ENCODE peak calls at places on chromosome 16, in nine cellular contexts. X, Y, F, C, K, M, T, H and D are unnamed samples.

GRCh38 chr16:50273888-50274770 is 7.8 kb downstream of the ADCY7 start:
- DNase-seq in T (no peak), Y (no peak), C (no peak), H (no peak), X (no peak), F (no peak), M (no peak), K (peak), D (no peak)

GRCh38 chr16:8885674-8886592 is 3.8 kb downstream of the LITAFD start:
- DNase-seq in Y (peak), K (peak), C (no peak), T (no peak), M (no peak), H (peak), X (no peak), F (no peak), D (no peak)

GRCh38 chr16:80693553-80693952 is 110.8 kb downstream of the CDYL2 start:
- DNase-seq in T (no peak), C (no peak), Y (peak), M (no peak), X (no peak), F (no peak), K (no peak), H (no peak), D (no peak)

GRCh38 chr16:27355610-27356009 is 41.8 kb downstream of the IL4R start:
- DNase-seq in F (no peak), K (no peak), Y (peak), C (no peak), X (peak), H (peak), M (no peak), T (peak), D (peak)

GRCh38 chr16:71622088-71622487 is 3.9 kb upstream of the MARVELD3 start:
- DNase-seq in M (no peak), C (no peak), H (no peak), Y (no peak), T (no peak), X (no peak), K (no peak), F (no peak), D (no peak)

GRCh38 chr16:72963508-72963907 is 84.4 kb downstream of the ZFHX3 start:
- DNase-seq in H (no peak), M (no peak), K (no peak), X (no peak), Y (no peak), F (no peak), T (no peak), C (no peak), D (no peak)

GRCh38 chr16:8928467-8928957 is 35.2 kb downstream of the USP7 start:
- DNase-seq in X (no peak), M (peak), C (no peak), Y (peak), K (no peak), H (no peak), T (no peak), F (no peak), D (no peak)

GRCh38 chr16:71441348-71441781 is 489 bp downstream of the TLE7 start:
- DNase-seq in M (no peak), H (no peak), X (no peak), F (no peak), Y (no peak), T (no peak), K (no peak), C (no peak), D (no peak)

GRCh38 chr16:68235882-68236803 is at the start of gene ESRP2:
- DNase-seq in H (no peak), X (peak), M (peak), C (no peak), F (no peak), Y (no peak), K (peak), T (peak), D (peak)

GRCh38 chr16:19595043-19595767 is 39.7 kb downstream of the VPS35L start:
- DNase-seq in F (no peak), X (peak), K (no peak), H (peak), T (peak), C (peak), M (peak), Y (peak), D (peak)

GRCh38 chr16:86580798-86581185 is 2.4 kb downstream of the FOXL1 start:
- DNase-seq in H (no peak), X (no peak), F (no peak), Y (no peak), K (no peak), C (no peak), M (no peak), T (no peak), D (no peak)

GRCh38 chr16:27455700-27456099 is 53.7 kb downstream of the IL21R start:
- DNase-seq in M (no peak), C (no peak), Y (no peak), H (no peak), T (no peak), X (no peak), F (no peak), K (no peak), D (no peak)

GRCh38 chr16:67666538-67667433 is at the start of the genes C16orf86 and ENKD1:
- DNase-seq in Y (peak), F (peak), T (peak), H (peak), K (peak), X (peak), C (peak), M (peak), D (peak)

GRCh38 chr16:1340730-1341494 is 7.5 kb downstream of the BAIAP3 start:
- DNase-seq in X (no peak), C (no peak), H (no peak), M (no peak), F (no peak), K (no peak), T (no peak), Y (no peak), D (no peak)

GRCh38 chr16:19884611-19885455 is at the start of gene GPRC5B:
- DNase-seq in K (peak), Y (peak), H (peak), M (peak), C (peak), F (peak), X (no peak), T (peak), D (peak)

GRCh38 chr16:85573696-85574641 is 39.2 kb upstream of the GSE1 start:
- DNase-seq in Y (peak), H (no peak), C (no peak), M (peak), X (no peak), F (peak), K (peak), T (no peak), D (peak)

GRCh38 chr16:72876221-72876620 is 171.7 kb downstream of the ZFHX3 start:
- DNase-seq in X (no peak), K (no peak), T (peak), C (no peak), Y (peak), H (no peak), F (no peak), M (no peak), D (peak)

GRCh38 chr16:55955845-55956244 is 80.7 kb upstream of the CES5A start:
- DNase-seq in F (peak), M (no peak), C (no peak), X (no peak), T (no peak), Y (no peak), K (no peak), H (peak), D (peak)

GRCh38 chr16:72840591-72841381 is 207.1 kb downstream of the ZFHX3 start:
- DNase-seq in M (no peak), F (no peak), X (no peak), Y (peak), H (no peak), K (no peak), T (no peak), C (no peak), D (no peak)

GRCh38 chr16:10738231-10739077 is 5.2 kb upstream of the NUBP1 start:
- DNase-seq in X (peak), Y (peak), H (no peak), K (no peak), M (peak), T (peak), C (peak), F (peak), D (peak)

GRCh38 chr16:14628806-14629611 is 1.1 kb downstream of the PARN start:
- DNase-seq in Y (no peak), K (no peak), F (no peak), M (no peak), H (no peak), X (no peak), C (no peak), T (no peak), D (no peak)

GRCh38 chr16:15782573-15783365 is 74.1 kb downstream of the MYH11 start:
- DNase-seq in M (no peak), Y (peak), C (no peak), H (peak), K (no peak), T (no peak), X (no peak), F (no peak), D (no peak)

GRCh38 chr16:67516296-67517177 is 12.1 kb upstream of the RIPOR1 start:
- DNase-seq in F (no peak), K (no peak), C (peak), X (no peak), M (no peak), Y (peak), H (no peak), T (no peak), D (no peak)

GRCh38 chr16:21104124-21104860 is 46.4 kb downstream of the DNAH3 start:
- DNase-seq in M (no peak), X (no peak), C (no peak), K (no peak), T (no peak), Y (peak), F (no peak), H (no peak), D (no peak)

GRCh38 chr16:21033707-21034106 is 116.9 kb downstream of the DNAH3 start:
- DNase-seq in K (no peak), T (no peak), Y (no peak), X (no peak), C (no peak), M (no peak), F (peak), H (peak), D (peak)

GRCh38 chr16:79571753-79572544 is 28.6 kb downstream of the MAF start:
- DNase-seq in X (no peak), Y (no peak), F (no peak), K (no peak), H (no peak), T (no peak), C (no peak), M (no peak), D (no peak)

GRCh38 chr16:30875881-30876791 is 17.7 kb downstream of the BCL7C start:
- DNase-seq in K (peak), X (no peak), H (no peak), Y (peak), M (no peak), T (no peak), C (no peak), F (no peak), D (no peak)

GRCh38 chr16:50360779-50361178 is 8.0 kb downstream of the BRD7 start:
- DNase-seq in F (no peak), C (no peak), X (no peak), M (no peak), H (peak), Y (no peak), T (no peak), K (no peak), D (no peak)

GRCh38 chr16:87657621-87658192 is 55.4 kb downstream of the JPH3 start:
- DNase-seq in C (no peak), F (no peak), Y (no peak), H (peak), M (no peak), K (no peak), T (no peak), X (no peak), D (no peak)
- H3K27ac ChIP-seq in C (no peak), F (no peak), Y (no peak), H (peak), M (no peak), K (no peak), T (no peak), X (no peak), D (no peak)

DNA sequence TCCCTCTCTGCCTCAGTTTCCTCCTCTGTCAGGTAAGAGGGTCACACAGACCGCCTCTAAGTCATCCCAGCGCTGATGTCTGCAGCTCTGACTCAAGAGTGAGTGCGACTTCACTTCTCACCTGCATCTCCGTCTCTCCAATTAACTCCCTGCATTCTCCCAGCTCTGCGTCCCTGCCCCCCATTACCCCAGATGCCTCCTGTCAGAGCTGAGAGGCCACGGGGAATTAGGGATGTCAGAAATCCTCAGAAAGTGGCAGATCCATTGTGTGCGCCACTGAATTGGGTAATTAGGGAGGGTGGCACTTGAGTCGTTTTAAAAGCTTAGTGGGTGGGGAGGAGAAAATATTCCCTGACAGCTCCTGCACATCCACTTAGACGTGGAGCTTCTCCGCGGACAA is 885.4 kb upstream of the EEF2KMT start:
- DNase-seq in K (no peak), X (no peak), M (no peak), H (peak), F (no peak), Y (no peak), T (no peak), C (no peak), D (no peak)
- H3K4me3 ChIP-seq in K (no peak), X (no peak), M (no peak), H (peak), F (no peak), Y (no peak), T (no peak), C (no peak), D (no peak)

DNA sequence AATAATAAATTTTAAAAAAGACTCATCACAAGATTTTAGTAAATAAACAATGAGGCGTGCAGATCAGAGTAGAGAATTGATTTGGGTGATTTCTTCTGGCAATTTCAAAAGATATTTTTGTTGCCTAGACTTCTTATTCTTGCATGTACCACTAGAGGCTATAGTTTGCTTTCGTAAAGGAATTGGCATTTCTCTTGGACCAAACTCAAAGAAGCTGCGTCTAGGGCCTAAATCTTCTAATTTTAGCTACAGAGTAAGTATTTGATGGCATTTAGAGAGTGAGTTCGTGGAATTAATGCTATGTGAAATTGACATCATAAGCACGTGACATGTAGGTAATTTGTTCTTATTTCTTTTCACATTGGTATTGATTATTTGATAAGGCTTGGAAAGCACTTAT is 24.4 kb upstream of the ABCC11 start:
- DNase-seq in C (no peak), M (no peak), K (no peak), Y (peak), T (no peak), F (no peak), X (no peak), H (no peak), D (no peak)
- TF ChIP-seq CTCF in C (no peak), M (no peak), K (no peak), Y (peak), T (no peak), F (peak), X (no peak), H (no peak), D (peak)

DNA sequence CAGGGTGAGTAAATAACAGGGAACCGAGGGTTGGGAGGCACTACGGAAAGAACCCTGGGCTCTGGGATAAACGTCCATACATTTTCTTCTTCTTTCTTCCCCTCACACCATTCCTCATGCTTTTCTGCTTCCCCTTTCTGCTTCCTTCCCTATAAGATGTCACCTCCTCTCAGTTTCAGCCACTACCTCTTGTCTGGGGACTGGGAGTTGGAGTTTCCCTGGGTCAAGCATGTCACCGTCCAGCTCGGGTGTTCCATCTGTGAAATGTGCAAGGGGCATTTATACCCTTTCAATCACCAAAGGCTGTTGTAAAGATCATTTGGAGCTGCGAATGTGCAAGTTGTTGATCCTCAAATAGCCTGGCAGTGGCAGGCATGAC is 17.5 kb upstream of the CCL22 start:
- DNase-seq in K (no peak), T (no peak), C (no peak), X (no peak), F (no peak), Y (no peak), M (no peak), H (no peak), D (no peak)
- H3K27ac ChIP-seq in K (no peak), T (no peak), C (peak), X (no peak), F (no peak), Y (no peak), M (no peak), H (no peak), D (no peak)

GRCh38 chr16:3735541-3735940 is 18.2 kb upstream of the TRAP1 start:
- DNase-seq in T (no peak), C (no peak), M (no peak), Y (no peak), H (no peak), K (no peak), F (no peak), X (no peak), D (no peak)

GRCh38 chr16:3738128-3738527 is 20.8 kb upstream of the TRAP1 start:
- DNase-seq in X (no peak), K (no peak), C (no peak), Y (no peak), M (no peak), T (no peak), F (no peak), H (no peak), D (no peak)

GRCh38 chr16:3738541-3738940 is 21.2 kb upstream of the TRAP1 start:
- DNase-seq in H (no peak), F (no peak), K (no peak), X (no peak), M (no peak), T (no peak), C (no peak), Y (no peak), D (no peak)

GRCh38 chr16:3736116-3736515 is 18.8 kb upstream of the TRAP1 start:
- DNase-seq in H (no peak), K (no peak), Y (no peak), X (no peak), T (no peak), F (no peak), M (no peak), C (no peak), D (no peak)

GRCh38 chr16:3737181-3737580 is 19.9 kb upstream of the TRAP1 start:
- DNase-seq in C (no peak), H (no peak), M (no peak), X (no peak), K (no peak), Y (no peak), F (no peak), T (no peak), D (no peak)
- H3K4me3 ChIP-seq in C (no peak), H (no peak), M (no peak), X (no peak), K (no peak), Y (no peak), F (no peak), T (no peak), D (no peak)

DNA sequence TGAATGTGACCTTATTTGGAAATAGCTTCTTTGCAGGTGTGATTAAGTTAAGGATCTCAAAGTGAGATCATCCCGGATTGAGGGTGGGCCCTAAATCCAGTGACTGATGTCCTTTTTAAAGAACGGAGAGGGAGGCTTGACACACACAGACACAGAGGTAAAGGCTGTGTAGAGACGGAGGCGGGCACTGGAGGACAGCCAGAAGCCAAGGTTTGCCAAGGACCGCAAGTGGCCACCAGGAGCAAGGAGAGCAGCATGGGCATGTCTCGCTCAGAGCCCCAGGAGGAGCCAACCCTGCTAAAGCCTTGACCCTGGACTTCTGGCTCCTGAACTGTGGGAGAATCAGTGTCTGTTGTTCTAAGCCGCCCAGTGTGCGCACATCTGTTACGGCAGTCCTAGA is 15.4 kb downstream of the CNGB1 start:
- DNase-seq in K (no peak), F (no peak), X (peak), C (peak), Y (no peak), H (peak), T (peak), M (no peak), D (no peak)
- TF ChIP-seq CTCF in K (no peak), F (no peak), X (no peak), C (no peak), Y (no peak), H (peak), T (no peak), M (no peak), D (no peak)

DNA sequence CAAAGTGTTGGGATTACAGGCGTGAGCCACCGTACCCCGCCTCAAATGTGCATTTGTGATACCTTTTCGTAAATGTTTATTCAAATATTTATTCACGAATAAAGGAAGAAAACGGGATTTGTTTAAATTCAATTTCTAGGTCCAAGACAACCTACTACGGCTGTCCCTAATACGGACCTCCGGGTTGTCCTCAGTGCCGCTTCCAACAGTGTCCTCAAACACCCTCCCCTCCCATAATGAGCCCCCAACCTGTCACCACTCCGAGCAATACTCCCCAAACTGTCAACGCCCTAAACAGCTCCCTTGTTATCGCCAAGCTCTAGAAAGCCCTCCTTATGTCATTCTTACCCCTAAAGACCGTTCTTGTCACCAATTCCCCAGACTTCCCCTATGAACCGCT is 539 bp upstream of the GABARAPL2 start:
- DNase-seq in F (no peak), M (no peak), H (no peak), T (no peak), C (no peak), X (no peak), K (no peak), Y (no peak), D (no peak)
- H3K27ac ChIP-seq in F (peak), M (no peak), H (peak), T (peak), C (peak), X (peak), K (peak), Y (peak), D (peak)

GRCh38 chr16:81715358-81716196 is 63.5 kb upstream of the PLCG2 start:
- DNase-seq in H (no peak), T (no peak), K (no peak), F (no peak), Y (no peak), M (no peak), C (no peak), X (no peak), D (no peak)
- H3K4me3 ChIP-seq in H (no peak), T (no peak), K (no peak), F (no peak), Y (no peak), M (no peak), C (no peak), X (no peak), D (no peak)